ENCODE peak calls at places on chromosomes 12 and 14, in nine cellular contexts. J is AG20443; F is frontal cortex; A is endothelial cell; P is effector CD4-positive, alpha-beta T cell; G is hypothalamus; N is RPMI7951; B is NCI-H82; K is activated CD8-positive, alpha-beta T cell treated with anti-CD3 and anti-CD28 coated beads for 36 hours. U is an unnamed sample.

GRCh38 chr12:122023339-122024131 is 1.9 kb downstream of the BCL7A start:
- DNase-seq in P (no peak), G (peak), J (peak), A (peak), F (peak), K (peak), N (peak), B (peak), U (no peak)

GRCh38 chr14:74475678-74476077 is 17.4 kb downstream of the NPC2 start:
- DNase-seq in G (no peak), P (no peak), A (no peak), J (peak), B (peak), F (no peak), N (peak), K (no peak), U (no peak)

GRCh38 chr12:108955225-108955835 is 65.5 kb downstream of the SVOP start:
- DNase-seq in P (no peak), K (no peak), F (no peak), G (no peak), N (peak), A (no peak), B (peak), J (no peak), U (no peak)

GRCh38 chr12:57614178-57614947 is 3.1 kb downstream of the ARHGEF25 start:
- DNase-seq in A (no peak), J (peak), N (no peak), K (peak), P (no peak), G (no peak), B (peak), F (peak), U (no peak)

GRCh38 chr12:7788316-7788689 is 899 bp upstream of the NANOG start:
- DNase-seq in G (no peak), N (no peak), F (no peak), J (no peak), A (no peak), B (no peak), K (no peak), P (no peak), U (no peak)

GRCh38 chr12:123064356-123064755 is 83.9 kb downstream of the ARL6IP4 start:
- DNase-seq in N (no peak), F (no peak), K (no peak), A (no peak), J (no peak), G (no peak), B (no peak), P (no peak), U (no peak)

GRCh38 chr12:124423683-124424515 is 129.0 kb downstream of the RFLNA start:
- DNase-seq in J (no peak), G (no peak), B (no peak), N (no peak), K (no peak), P (no peak), F (no peak), A (no peak), U (no peak)

GRCh38 chr12:6118891-6119568 is 5.4 kb downstream of the VWF start:
- DNase-seq in B (no peak), K (no peak), A (no peak), G (no peak), N (no peak), F (no peak), J (no peak), P (no peak), U (no peak)

GRCh38 chr12:93092559-93092945 is 163.5 kb upstream of the EEA1 start:
- DNase-seq in G (no peak), K (no peak), F (no peak), P (no peak), J (no peak), A (no peak), N (no peak), B (no peak), U (no peak)

U was measured in T follicular helper cell.